ENCODE peak calls at places on chromosomes 4 and X, in ten cellular contexts. J is heart right ventricle, L is esophagus muscularis mucosa, S is stomach, N is ovary, I is psoas muscle, Q is heart left ventricle, U is PC-9, X is body of pancreas, O is left ventricle myocardium inferior. M is an unnamed sample. For H3K36me3 and H3K4me1, the result is how much of the 10 kb centered on the place peaks cover.

GRCh38 chrX:41823402-41823801 is 99.4 kb downstream of the GPR82 start:
- DNase-seq in J (no peak), L (no peak), S (no peak), N (no peak), I (no peak), Q (no peak), U (no peak), X (no peak), O (no peak), M (no peak)

GRCh38 chrX:15146515-15146914 is 123.4 kb downstream of the ASB9 start:
- DNase-seq in J (no peak), L (no peak), S (peak), N (no peak), I (no peak), Q (no peak), U (no peak), X (peak), O (no peak), M (no peak)

GRCh38 chr4:152870605-152871004 is 65.5 kb upstream of the FHDC1 start:
- DNase-seq in J (no peak), L (no peak), S (no peak), N (no peak), I (no peak), Q (no peak), U (no peak), X (peak), O (no peak), M (no peak)

GRCh38 chrX:19670854-19671620 is 155.7 kb upstream of the MAP3K15 start:
- DNase-seq in J (peak), L (no peak), S (no peak), N (peak), I (no peak), Q (peak), U (peak), X (no peak), O (peak), M (no peak)

GRCh38 chr4:2961411-2962098 is 1.7 kb downstream of the NOP14 start:
- DNase-seq in J (no peak), L (no peak), S (no peak), N (no peak), I (no peak), Q (no peak), U (no peak), X (no peak), O (no peak), M (no peak)

GRCh38 chrX:31832263-31832662 is 760.4 kb upstream of the FTHL17 start:
- DNase-seq in J (no peak), L (no peak), S (no peak), N (no peak), I (no peak), Q (no peak), U (no peak), X (no peak), O (no peak), M (no peak)

GRCh38 chr4:11232004-11232403 is 196.7 kb downstream of the HS3ST1 start:
- DNase-seq in J (no peak), L (no peak), S (no peak), N (no peak), I (no peak), Q (no peak), U (no peak), X (no peak), O (no peak), M (no peak)

GRCh38 chr4:78529569-78530209 is 21.9 kb upstream of the ANXA3 start:
- DNase-seq in J (no peak), L (no peak), S (no peak), N (no peak), I (no peak), Q (no peak), U (peak), X (no peak), O (no peak), M (no peak)

GRCh38 chr4:70734168-70734954 is 12.6 kb downstream of the RUFY3 start:
- DNase-seq in J (no peak), L (no peak), S (no peak), N (no peak), I (no peak), Q (no peak), U (no peak), X (peak), O (no peak), M (no peak)

GRCh38 chrX:97401586-97402101 is 517.9 kb downstream of the RPA4 start:
- DNase-seq in J (no peak), L (no peak), S (no peak), N (no peak), I (no peak), Q (no peak), U (no peak), X (no peak), O (no peak), M (no peak)

GRCh38 chr4:85783483-85783882 is 308.5 kb downstream of the ARHGAP24 start:
- DNase-seq in J (no peak), L (no peak), S (no peak), N (no peak), I (no peak), Q (no peak), U (no peak), X (no peak), O (no peak), M (no peak)

GRCh38 chrX:10841579-10841978 is 221.2 kb upstream of the MID1 start:
- DNase-seq in J (no peak), L (no peak), S (no peak), N (no peak), I (no peak), Q (no peak), U (no peak), X (no peak), O (no peak), M (no peak)

GRCh38 chrX:70960728-70961127 is 29.8 kb upstream of the SLC7A3 start:
- DNase-seq in J (no peak), L (no peak), S (no peak), N (no peak), I (no peak), Q (no peak), U (no peak), X (no peak), O (no peak), M (no peak)

GRCh38 chr4:108786351-108786750 is 23.5 kb upstream of the ETNPPL start:
- DNase-seq in J (no peak), L (peak), S (no peak), N (no peak), I (no peak), Q (no peak), U (no peak), X (no peak), O (no peak), M (no peak)

GRCh38 chr4:108779958-108780357 is 17.1 kb upstream of the ETNPPL start:
- DNase-seq in J (no peak), L (no peak), S (no peak), N (no peak), I (no peak), Q (no peak), U (no peak), X (no peak), O (no peak), M (no peak)

GRCh38 chr4:108787106-108787505 is 24.3 kb upstream of the ETNPPL start:
- DNase-seq in J (no peak), L (peak), S (no peak), N (no peak), I (no peak), Q (no peak), U (no peak), X (no peak), O (no peak), M (no peak)

GRCh38 chr4:108787724-108788123 is 24.9 kb upstream of the ETNPPL start:
- DNase-seq in J (no peak), L (peak), S (no peak), N (no peak), I (no peak), Q (no peak), U (no peak), X (no peak), O (no peak), M (no peak)

GRCh38 chr4:108783666-108784463 is 21.0 kb upstream of the ETNPPL start:
- DNase-seq in J (no peak), L (no peak), S (no peak), N (no peak), I (no peak), Q (no peak), U (no peak), X (peak), O (no peak), M (no peak)
- TF ChIP-seq CTCF in J (peak), L (no peak), S (no peak), N (no peak), I (no peak), Q (peak), U (peak), X (no peak), O (peak), M (no peak)

GRCh38 chrX:2488621-2489285 is 12.0 kb downstream of the DHRSX start:
- DNase-seq in J (no peak), L (no peak), S (no peak), N (no peak), I (no peak), Q (no peak), U (no peak), X (no peak), O (no peak), M (no peak)
- H3K36me3 ChIP-seq in J (under half), L (half or more), S (under half), N (under half), I (half or more), Q (half or more), U (under half), X (under half), O (under half), M (under half)

GRCh38 chr4:145883173-145883572 is 55.5 kb downstream of the ZNF827 start:
- DNase-seq in J (no peak), L (no peak), S (no peak), N (no peak), I (no peak), Q (no peak), U (no peak), X (no peak), O (no peak), M (no peak)
- H3K4me1 ChIP-seq in J (under half), L (half or more), S (under half), N (under half), I (half or more), Q (under half), U (under half), X (under half), O (half or more), M (under half)

GRCh38 chr4:48796927-48797679 is 17.0 kb upstream of the FRYL start:
- DNase-seq in J (no peak), L (no peak), S (no peak), N (no peak), I (no peak), Q (no peak), U (no peak), X (no peak), O (no peak), M (no peak)

GRCh38 chr4:48796191-48796926 is 16.3 kb upstream of the FRYL start:
- DNase-seq in J (no peak), L (no peak), S (no peak), N (no peak), I (no peak), Q (no peak), U (no peak), X (no peak), O (no peak), M (no peak)

GRCh38 chr4:48795108-48795507 is 15.0 kb upstream of the FRYL start:
- DNase-seq in J (no peak), L (no peak), S (no peak), N (no peak), I (no peak), Q (no peak), U (no peak), X (no peak), O (no peak), M (no peak)

GRCh38 chr4:48799157-48799556 is 19.1 kb upstream of the FRYL start:
- DNase-seq in J (no peak), L (no peak), S (no peak), N (no peak), I (no peak), Q (no peak), U (no peak), X (no peak), O (no peak), M (no peak)

GRCh38 chr4:48798117-48798516 is 18.0 kb upstream of the FRYL start:
- DNase-seq in J (no peak), L (no peak), S (no peak), N (no peak), I (no peak), Q (no peak), U (no peak), X (no peak), O (no peak), M (no peak)
- TF ChIP-seq CTCF in J (no peak), L (no peak), S (no peak), N (no peak), I (no peak), Q (no peak), U (no peak), X (no peak), O (no peak), M (no peak)

DNA sequence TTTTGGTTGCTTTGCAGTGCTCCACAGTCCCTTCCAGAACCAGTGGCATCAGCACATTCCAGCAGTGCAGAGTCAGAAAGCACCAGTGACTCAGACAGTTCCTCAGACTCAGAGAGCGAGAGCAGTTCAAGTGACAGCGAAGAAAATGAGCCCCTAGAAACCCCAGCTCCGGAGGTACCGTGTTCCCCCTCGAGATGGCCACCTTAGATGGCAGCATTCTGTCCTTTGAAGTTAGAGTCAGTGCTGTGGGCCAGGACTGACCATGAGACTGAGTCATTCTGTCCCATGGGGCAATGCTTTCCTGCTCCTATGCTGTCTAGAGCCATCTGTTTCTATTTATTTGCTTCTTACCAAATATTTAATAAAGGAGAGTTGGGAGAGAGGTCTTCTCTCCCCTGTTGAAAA is 112.3 kb downstream of the KLHL8 start:
- DNase-seq in J (no peak), L (no peak), S (no peak), N (no peak), I (peak), Q (peak), U (peak), X (peak), O (no peak), M (peak)
- H3K36me3 ChIP-seq in J (half or more), L (under half), S (under half), N (under half), I (under half), Q (half or more), U (under half), X (under half), O (half or more), M (under half)

GRCh38 chrX:123084797-123085196 is 99.3 kb upstream of the GRIA3 start:
- DNase-seq in J (no peak), L (no peak), S (no peak), N (no peak), I (no peak), Q (no peak), U (no peak), X (no peak), O (no peak), M (no peak)

GRCh38 chrX:123081766-123082165 is 102.3 kb upstream of the GRIA3 start:
- DNase-seq in J (no peak), L (no peak), S (no peak), N (no peak), I (no peak), Q (no peak), U (no peak), X (no peak), O (no peak), M (no peak)

GRCh38 chrX:123086768-123087167 is 97.3 kb upstream of the GRIA3 start:
- DNase-seq in J (no peak), L (no peak), S (no peak), N (no peak), I (no peak), Q (no peak), U (no peak), X (no peak), O (no peak), M (no peak)

GRCh38 chrX:123085311-123085940 is 98.7 kb upstream of the GRIA3 start:
- DNase-seq in J (no peak), L (no peak), S (no peak), N (no peak), I (no peak), Q (no peak), U (no peak), X (no peak), O (no peak), M (no peak)

GRCh38 chrX:123083924-123084323 is 100.2 kb upstream of the GRIA3 start:
- DNase-seq in J (no peak), L (no peak), S (no peak), N (no peak), I (no peak), Q (no peak), U (no peak), X (no peak), O (no peak), M (no peak)
- H3K4me1 ChIP-seq in J (under half), L (under half), S (under half), N (under half), I (under half), Q (under half), U (under half), X (under half), O (under half), M (under half)

GRCh38 chrX:104482757-104483156 is 83.2 kb upstream of the IL1RAPL2 start:
- DNase-seq in J (no peak), L (no peak), S (no peak), N (no peak), I (no peak), Q (no peak), U (no peak), X (no peak), O (no peak), M (no peak)
- TF ChIP-seq CTCF in J (no peak), L (no peak), S (no peak), N (no peak), I (no peak), Q (no peak), U (peak), X (no peak), O (no peak), M (no peak)

GRCh38 chrX:154464806-154465365 is 6.8 kb downstream of the PLXNA3 start:
- DNase-seq in J (no peak), L (no peak), S (no peak), N (no peak), I (no peak), Q (no peak), U (no peak), X (no peak), O (no peak), M (no peak)
- H3K36me3 ChIP-seq in J (under half), L (half or more), S (under half), N (under half), I (under half), Q (under half), U (under half), X (under half), O (under half), M (half or more)

M was measured in left lung.